ENCODE peak calls at places on chromosomes 12 and 14, in six cellular contexts. H, V, R, A, T and J are unnamed samples.

GRCh38 chr12:34626363-34627157 is 604.3 kb downstream of the ALG10 start:
- DNase-seq in T (no peak), R (no peak), H (no peak), A (no peak), V (no peak), J (no peak)

GRCh38 chr14:86153480-86153879 is 623.5 kb downstream of the FLRT2 start:
- DNase-seq in R (no peak), A (no peak), T (no peak), H (no peak), V (no peak), J (no peak)

GRCh38 chr14:86938356-86938755 is 1054.6 kb downstream of the GALC start:
- DNase-seq in H (no peak), T (no peak), R (no peak), A (no peak), V (no peak), J (no peak)

GRCh38 chr12:97927991-97928390 is 465.4 kb downstream of the RMST start:
- DNase-seq in T (peak), V (no peak), H (no peak), A (no peak), R (no peak), J (no peak)

GRCh38 chr14:94653321-94653720 is 41.1 kb downstream of the SERPINA3 start:
- DNase-seq in A (no peak), H (no peak), T (no peak), V (no peak), R (no peak), J (no peak)

GRCh38 chr12:510071-510825 is 50.5 kb downstream of the B4GALNT3 start:
- DNase-seq in T (peak), V (no peak), A (no peak), R (no peak), H (no peak), J (peak)

GRCh38 chr12:123126294-123127144 is 24.4 kb downstream of the PITPNM2 start:
- DNase-seq in A (no peak), H (no peak), T (peak), V (peak), R (no peak), J (peak)

GRCh38 chr12:3326850-3327780 is 163.9 kb upstream of the PRMT8 start:
- DNase-seq in T (no peak), R (no peak), A (no peak), H (no peak), V (no peak), J (no peak)

GRCh38 chr14:51095854-51096823 is 1.2 kb upstream of the TRIM9 start:
- DNase-seq in V (peak), T (no peak), H (no peak), R (no peak), A (no peak), J (no peak)